ENCODE peak calls at places on chromosomes 13 and 19, in seven cellular contexts. F is activated CD4-positive, alpha-beta memory T cell treated with anti-CD3 and anti-CD28 coated beads, Interleukin-2, amount 10 ng/mL, durations not matched to agents 7 days and 5 days; I is SJCRH30; L is T-helper 2 cell; Z is stimulated activated CD8-positive, alpha-beta memory T cell treated with anti-CD3 and anti-CD28 coated beads, Interleukin-15, amount 100 ng/mL, for 4 hours; P is amygdala; S is NCI-H526. G is an unnamed sample.

GRCh38 chr13:97726664-97727235 is 226.7 kb upstream of the IPO5 start:
- DNase-seq in P (no peak), Z (no peak), I (no peak), S (no peak), F (no peak), L (no peak), G (no peak)

GRCh38 chr19:46035546-46035945 is 5.3 kb downstream of the IGFL4 start:
- DNase-seq in I (no peak), Z (no peak), L (no peak), S (no peak), F (no peak), P (no peak), G (no peak)

GRCh38 chr13:26343816-26344215 is 89.9 kb downstream of the CDK8 start:
- DNase-seq in L (no peak), Z (no peak), I (no peak), F (no peak), P (no peak), S (no peak), G (no peak)

GRCh38 chr19:30403583-30403982 is 31.4 kb downstream of the ZNF536 start:
- DNase-seq in Z (no peak), I (no peak), S (no peak), F (no peak), P (no peak), L (no peak), G (no peak)

GRCh38 chr19:11383706-11384048 is 437 bp downstream of the EPOR start:
- DNase-seq in Z (no peak), L (no peak), F (no peak), P (no peak), I (no peak), S (no peak), G (no peak)

GRCh38 chr13:59823495-59823894 is 340.2 kb downstream of the DIAPH3 start:
- DNase-seq in I (no peak), P (no peak), Z (no peak), F (no peak), S (no peak), L (no peak), G (no peak)

GRCh38 chr19:16288544-16288943 is 36.1 kb upstream of the KLF2 start:
- DNase-seq in S (no peak), Z (no peak), I (peak; percentile 58), L (no peak), P (no peak), F (peak; percentile 33), G (no peak)

GRCh38 chr13:99258210-99258860 is at the start of gene GPR18:
- DNase-seq in S (peak; percentile 16), F (peak; percentile 48), I (no peak), P (no peak), Z (no peak), L (no peak), G (no peak)

GRCh38 chr13:108281941-108282340 is 12.4 kb downstream of the TNFSF13B start:
- DNase-seq in P (no peak), L (no peak), S (no peak), Z (no peak), F (no peak), I (no peak), G (no peak)